ENCODE peak calls at places on chromosome 15, in four cellular contexts. W, N, H and F are unnamed samples.

GRCh38 chr15:71259866-71260265 is 144.6 kb downstream of the THSD4 start:
- DNase-seq in N (no peak), W (no peak), H (no peak), F (no peak)

GRCh38 chr15:35505152-35505551 is 40.8 kb downstream of the DPH6 start:
- DNase-seq in H (no peak), W (no peak), N (no peak), F (no peak)

GRCh38 chr15:28002867-28003266 is 96.2 kb downstream of the OCA2 start:
- DNase-seq in H (no peak), N (no peak), W (no peak), F (no peak)

GRCh38 chr15:101381671-101382212 is 86.7 kb upstream of the SNRPA1 start:
- DNase-seq in H (no peak), W (no peak), N (no peak), F (no peak)

GRCh38 chr15:33700695-33701303 is 267.5 kb upstream of the CHRM5 start:
- DNase-seq in N (peak; percentile 52), H (peak; percentile 58), W (peak; percentile 45), F (peak; percentile 88)

GRCh38 chr15:55420171-55420871 is 12.0 kb downstream of the PIERCE2 start:
- DNase-seq in W (no peak), H (no peak), N (no peak), F (no peak)

GRCh38 chr15:25173241-25174028 is 218.6 kb downstream of the SNRPN start:
- DNase-seq in N (peak; percentile 5), H (no peak), W (no peak), F (no peak)

GRCh38 chr15:50440932-50441331 is 16.7 kb downstream of the USP8 start:
- DNase-seq in W (no peak), N (no peak), H (no peak), F (no peak)

GRCh38 chr15:89669941-89670340 is 9.2 kb downstream of the PLIN1 start:
- DNase-seq in W (no peak), N (no peak), H (no peak), F (no peak)

GRCh38 chr15:36863551-36863950 is 236.8 kb downstream of the MEIS2 start:
- DNase-seq in H (no peak), W (no peak), N (no peak), F (no peak)

GRCh38 chr15:90101969-90102890 is at the start of gene IDH2:
- DNase-seq in N (peak; percentile 86), W (peak; percentile 82), H (peak; percentile 50), F (peak; percentile 80)

GRCh38 chr15:62594017-62594416 is 428.9 kb upstream of the C2CD4B start:
- DNase-seq in H (no peak), N (no peak), W (no peak), F (no peak)

GRCh38 chr15:74873756-74874424 is 725 bp upstream of the SCAMP2 start:
- DNase-seq in H (no peak), W (no peak), N (no peak), F (no peak)

GRCh38 chr15:49718234-49718633 is 97.4 kb downstream of the DTWD1 start:
- DNase-seq in H (no peak), W (no peak), N (no peak), F (no peak)

GRCh38 chr15:56963719-56964118 is 45.3 kb downstream of the TCF12 start:
- DNase-seq in H (no peak), N (no peak), W (no peak), F (no peak)

GRCh38 chr15:65651831-65652749 is 30.4 kb downstream of the SLC24A1 start:
- DNase-seq in W (no peak), N (no peak), H (no peak), F (no peak)

GRCh38 chr15:74525946-74526345 is 15.1 kb upstream of the ARID3B start:
- DNase-seq in W (no peak), N (no peak), H (no peak), F (no peak)

GRCh38 chr15:48914717-48915116 is 36.8 kb downstream of the EID1 start:
- DNase-seq in W (no peak), N (no peak), H (no peak), F (no peak)

GRCh38 chr15:99117563-99118257 is 12.8 kb downstream of the SYNM start:
- DNase-seq in H (no peak), W (no peak), N (no peak), F (no peak)

GRCh38 chr15:25862087-25862468 is 1.0 kb downstream of the ATP10A start:
- DNase-seq in H (no peak), W (no peak), N (no peak), F (no peak)

GRCh38 chr15:94655249-94655648 is 423.9 kb downstream of the MCTP2 start:
- DNase-seq in W (no peak), H (no peak), N (no peak), F (no peak)

GRCh38 chr15:38255690-38256089 is 3.1 kb downstream of the SPRED1 start:
- DNase-seq in N (no peak), W (no peak), H (no peak), F (no peak)
- H3K27ac ChIP-seq in N (no peak overlapping the region), W (peak overlapping the region; percentile 99), H (no peak overlapping the region), F (no peak overlapping the region)

DNA sequence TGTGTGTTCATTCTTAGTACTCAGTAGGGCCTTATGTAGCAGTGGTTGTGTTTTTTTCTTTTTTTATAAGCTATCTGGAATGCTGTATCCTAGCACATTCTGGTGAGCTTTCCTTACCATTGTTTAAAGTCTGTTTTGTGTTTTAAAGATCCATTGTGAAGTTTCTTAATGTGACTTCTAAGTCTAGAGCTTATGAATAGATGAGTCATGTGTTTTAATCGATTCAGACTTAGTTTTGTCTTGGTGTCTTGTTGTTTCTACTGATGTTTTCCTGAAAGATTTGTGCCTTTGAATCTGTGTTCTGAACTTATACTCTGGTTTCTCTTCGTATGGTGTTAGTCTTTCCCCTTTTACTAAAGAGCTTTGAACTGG is 24.5 kb downstream of the AKAP13 start:
- DNase-seq in H (no peak), N (no peak), W (no peak), F (no peak)
- H3K4me3 ChIP-seq in H (no peak overlapping the region), N (no peak overlapping the region), W (no peak overlapping the region), F (no peak overlapping the region)

GRCh38 chr15:26889298-26889898 is 22.5 kb downstream of the GABRA5 start:
- DNase-seq in W (no peak), H (no peak), N (no peak), F (no peak)
- TF ChIP-seq CTCF in W (peak; percentile 74), H (peak; percentile 75), N (peak; percentile 41), F (peak; percentile 85)

DNA sequence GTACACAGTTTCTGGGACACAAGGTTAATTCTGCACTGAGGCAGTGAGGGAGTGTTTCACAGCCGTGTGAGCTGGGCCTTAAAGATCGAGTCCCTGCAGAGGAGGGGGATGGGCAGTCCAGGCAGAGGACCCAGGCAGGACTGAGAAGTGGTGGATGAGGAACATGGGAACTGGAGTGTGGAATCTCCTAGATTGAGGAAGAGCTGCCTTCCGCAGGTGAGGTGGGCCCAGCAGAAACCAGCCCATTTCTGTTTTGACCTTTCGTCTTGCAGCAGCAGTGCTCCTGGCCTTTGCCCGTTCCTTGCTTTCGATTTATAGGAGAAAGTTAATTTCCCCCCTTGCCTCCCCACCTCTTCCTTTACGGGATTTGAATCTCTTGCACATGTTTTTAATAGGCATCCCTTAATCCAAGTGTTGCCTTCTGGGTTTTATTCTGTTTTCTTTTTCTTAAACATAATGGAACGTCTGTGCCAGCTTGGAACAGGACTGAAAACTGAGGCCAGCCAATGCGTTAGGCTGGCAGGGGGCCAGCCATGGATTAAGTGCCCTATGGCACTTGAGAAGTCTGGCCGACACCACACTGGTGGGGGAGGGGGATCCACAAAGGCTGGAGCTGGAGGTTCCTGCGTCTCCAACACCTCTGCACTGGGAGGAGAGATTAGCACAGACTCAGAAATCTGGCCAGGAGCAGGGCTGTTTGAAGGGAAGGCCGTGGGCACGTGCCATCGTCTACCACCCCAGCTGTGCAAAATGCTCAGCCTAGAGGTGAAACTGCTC is 78.1 kb downstream of the AAGAB start:
- DNase-seq in W (peak; percentile 68), H (no peak), N (peak; percentile 69), F (no peak)
- H3K27ac ChIP-seq in W (peak overlapping the region; percentile 40), H (no peak overlapping the region), N (no peak overlapping the region), F (no peak overlapping the region)

DNA sequence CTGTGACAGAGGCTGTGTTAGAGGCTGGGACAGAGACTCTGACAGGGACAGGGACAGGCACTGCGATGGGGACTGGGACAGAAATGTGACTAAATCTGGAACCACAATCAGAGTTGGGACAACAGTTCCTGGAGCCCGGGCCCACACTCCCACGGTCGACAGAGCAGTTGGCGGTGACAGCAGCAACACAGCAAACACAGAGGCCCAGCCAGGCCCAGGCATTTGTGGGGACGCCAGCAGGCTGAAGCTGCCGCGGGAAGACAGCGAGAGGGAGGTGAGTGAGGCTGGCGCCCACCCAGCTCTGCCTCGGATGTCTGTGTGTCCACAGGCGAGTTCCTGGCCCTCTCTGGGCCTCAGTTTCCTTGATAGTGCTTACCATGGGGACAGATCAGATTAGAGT is 9.3 kb upstream of the HCN4 start:
- DNase-seq in H (no peak), W (peak; percentile 53), N (peak; percentile 67), F (peak; percentile 27)
- H3K4me3 ChIP-seq in H (no peak overlapping the region), W (no peak overlapping the region), N (no peak overlapping the region), F (no peak overlapping the region)